ENCODE peak calls at places on chromosomes 7 and 10, in six cellular contexts. One of them, this sample, is unnamed.

GRCh38 chr10:70052462-70053211 is at the start of gene MACROH2A2:
- DNase-seq in stimulated activated CD4-positive, alpha-beta T cell treated with anti-CD3 and anti-CD28 coated beads, Interleukin-1b, Interleukin-23, amount 100 ng/mL, for 1 hour: no peak
- DNase-seq in RCC 7860: no peak
- DNase-seq in caudate nucleus: peak; percentile 34
- DNase-seq in naive thymus-derived CD8-positive, alpha-beta T cell: no peak
- DNase-seq in NCI-H1436 treated with DMSO at 0.1 percent for 48 hours: peak; percentile 16
- DNase-seq in this sample: peak; percentile 69

GRCh38 chr7:46133076-46133475 is 212.0 kb upstream of the IGFBP3 start:
- DNase-seq in stimulated activated CD4-positive, alpha-beta T cell treated with anti-CD3 and anti-CD28 coated beads, Interleukin-1b, Interleukin-23, amount 100 ng/mL, for 1 hour: no peak
- DNase-seq in RCC 7860: no peak
- DNase-seq in caudate nucleus: no peak
- DNase-seq in naive thymus-derived CD8-positive, alpha-beta T cell: no peak
- DNase-seq in NCI-H1436 treated with DMSO at 0.1 percent for 48 hours: no peak
- DNase-seq in this sample: no peak

GRCh38 chr10:79180619-79181221 is 112.0 kb downstream of the ZMIZ1 start:
- DNase-seq in stimulated activated CD4-positive, alpha-beta T cell treated with anti-CD3 and anti-CD28 coated beads, Interleukin-1b, Interleukin-23, amount 100 ng/mL, for 1 hour: no peak
- DNase-seq in RCC 7860: peak; percentile 64
- DNase-seq in caudate nucleus: no peak
- DNase-seq in naive thymus-derived CD8-positive, alpha-beta T cell: no peak
- DNase-seq in NCI-H1436 treated with DMSO at 0.1 percent for 48 hours: no peak
- DNase-seq in this sample: no peak

GRCh38 chr7:100372256-100372655 is 1.0 kb upstream of the PILRA start:
- DNase-seq in stimulated activated CD4-positive, alpha-beta T cell treated with anti-CD3 and anti-CD28 coated beads, Interleukin-1b, Interleukin-23, amount 100 ng/mL, for 1 hour: no peak
- DNase-seq in RCC 7860: no peak
- DNase-seq in caudate nucleus: no peak
- DNase-seq in naive thymus-derived CD8-positive, alpha-beta T cell: no peak
- DNase-seq in NCI-H1436 treated with DMSO at 0.1 percent for 48 hours: no peak
- DNase-seq in this sample: peak; percentile 25

GRCh38 chr10:34723746-34724145 is 91.3 kb downstream of the PARD3 start:
- DNase-seq in stimulated activated CD4-positive, alpha-beta T cell treated with anti-CD3 and anti-CD28 coated beads, Interleukin-1b, Interleukin-23, amount 100 ng/mL, for 1 hour: no peak
- DNase-seq in RCC 7860: peak; percentile 67
- DNase-seq in caudate nucleus: no peak
- DNase-seq in naive thymus-derived CD8-positive, alpha-beta T cell: no peak
- DNase-seq in NCI-H1436 treated with DMSO at 0.1 percent for 48 hours: peak; percentile 3
- DNase-seq in this sample: peak; percentile 85

GRCh38 chr10:118501637-118502440 is 93.6 kb downstream of the PRLHR start:
- DNase-seq in stimulated activated CD4-positive, alpha-beta T cell treated with anti-CD3 and anti-CD28 coated beads, Interleukin-1b, Interleukin-23, amount 100 ng/mL, for 1 hour: no peak
- DNase-seq in RCC 7860: no peak
- DNase-seq in caudate nucleus: no peak
- DNase-seq in naive thymus-derived CD8-positive, alpha-beta T cell: no peak
- DNase-seq in NCI-H1436 treated with DMSO at 0.1 percent for 48 hours: no peak
- DNase-seq in this sample: peak; percentile 88

GRCh38 chr10:35394411-35394851 is 58.1 kb downstream of the CCNY start:
- DNase-seq in stimulated activated CD4-positive, alpha-beta T cell treated with anti-CD3 and anti-CD28 coated beads, Interleukin-1b, Interleukin-23, amount 100 ng/mL, for 1 hour: no peak
- DNase-seq in RCC 7860: no peak
- DNase-seq in caudate nucleus: no peak
- DNase-seq in naive thymus-derived CD8-positive, alpha-beta T cell: no peak
- DNase-seq in NCI-H1436 treated with DMSO at 0.1 percent for 48 hours: no peak
- DNase-seq in this sample: no peak

GRCh38 chr10:69661414-69662172 is 31.5 kb downstream of the FAM241B start:
- DNase-seq in stimulated activated CD4-positive, alpha-beta T cell treated with anti-CD3 and anti-CD28 coated beads, Interleukin-1b, Interleukin-23, amount 100 ng/mL, for 1 hour: no peak
- DNase-seq in RCC 7860: no peak
- DNase-seq in caudate nucleus: no peak
- DNase-seq in naive thymus-derived CD8-positive, alpha-beta T cell: no peak
- DNase-seq in NCI-H1436 treated with DMSO at 0.1 percent for 48 hours: no peak
- DNase-seq in this sample: no peak

GRCh38 chr10:85459906-85460305 is 906.7 kb downstream of the GRID1 start:
- DNase-seq in stimulated activated CD4-positive, alpha-beta T cell treated with anti-CD3 and anti-CD28 coated beads, Interleukin-1b, Interleukin-23, amount 100 ng/mL, for 1 hour: no peak
- DNase-seq in RCC 7860: no peak
- DNase-seq in caudate nucleus: no peak
- DNase-seq in naive thymus-derived CD8-positive, alpha-beta T cell: no peak
- DNase-seq in NCI-H1436 treated with DMSO at 0.1 percent for 48 hours: no peak
- DNase-seq in this sample: no peak

This sample was measured in fibroblast of lung.